ENCODE peak calls at places on chromosome 11, in seven cellular contexts. E is LoVo, Y is fibroblast of the conjunctiva, J is iPS-NIHi11, F is nephron progenitor cell, O is GM23338, M is K562. Z is an unnamed sample.
A peak's percentile ranks its signal among the peaks of the same experiment; 100 is the strongest.

GRCh38 chr11:35145249-35145648 is 6.3 kb downstream of the CD44 start:
- DNase-seq in E (no peak), Y (no peak), J (no peak), F (no peak), O (no peak), M (peak; percentile 25), Z (peak; percentile 65)

GRCh38 chr11:109306322-109306721 is 115.7 kb upstream of the C11orf87 start:
- DNase-seq in E (no peak), Y (no peak), J (no peak), F (no peak), O (no peak), M (no peak), Z (no peak)

GRCh38 chr11:42239102-42239501 is 779.6 kb upstream of the LRRC4C start:
- DNase-seq in E (no peak), Y (peak; percentile 18), J (no peak), F (no peak), O (no peak), M (no peak), Z (no peak)

GRCh38 chr11:20156280-20156875 is 3.9 kb downstream of the DBX1 start:
- DNase-seq in E (no peak), Y (no peak), J (peak; percentile 74), F (peak; percentile 34), O (peak; percentile 90), M (peak; percentile 23), Z (no peak)

GRCh38 chr11:57327721-57328120 is 3.0 kb upstream of the TNKS1BP1 start:
- DNase-seq in E (no peak), Y (no peak), J (no peak), F (no peak), O (no peak), M (no peak), Z (no peak)

GRCh38 chr11:85746640-85747039 is 60.6 kb upstream of the CCDC89 start:
- DNase-seq in E (no peak), Y (no peak), J (no peak), F (no peak), O (no peak), M (no peak), Z (no peak)

GRCh38 chr11:19978668-19979518 is 181.4 kb downstream of the DBX1 start:
- DNase-seq in E (peak; percentile 67), Y (peak; percentile 90), J (no peak), F (no peak), O (no peak), M (peak; percentile 27), Z (no peak)

GRCh38 chr11:95092549-95093324 is 3.1 kb downstream of the ENDOD1 start:
- DNase-seq in E (peak; percentile 75), Y (peak; percentile 41), J (no peak), F (no peak), O (peak; percentile 57), M (peak; percentile 40), Z (no peak)

GRCh38 chr11:88494857-88495256 is 157.3 kb upstream of the CTSC start:
- DNase-seq in E (no peak), Y (no peak), J (peak; percentile 12), F (no peak), O (peak; percentile 29), M (no peak), Z (no peak)

GRCh38 chr11:17515443-17516176 is 28.6 kb downstream of the USH1C start:
- DNase-seq in E (no peak), Y (no peak), J (no peak), F (no peak), O (no peak), M (no peak), Z (no peak)

GRCh38 chr11:108206969-108207682 is 15.3 kb downstream of the NPAT start:
- DNase-seq in E (no peak), Y (no peak), J (no peak), F (no peak), O (no peak), M (no peak), Z (no peak)